ENCODE peak calls at places on chromosomes 4 and X, in five cellular contexts. One of them, this sample, is unnamed. For H4K20me1, the result is how much of the 10 kb centered on the place peaks cover.

GRCh38 chr4:38832624-38833528 is 23.7 kb downstream of the TLR6 start:
- DNase-seq in endothelial cell of umbilical vein: no peak
- DNase-seq in mammary epithelial cell: no peak
- DNase-seq in GM23248: no peak
- DNase-seq in GM23338: peak
- DNase-seq in this sample: no peak

GRCh38 chr4:45438047-45438446 is 685.8 kb downstream of the GABRG1 start:
- DNase-seq in GM23248: peak
- DNase-seq in mammary epithelial cell: peak
- DNase-seq in endothelial cell of umbilical vein: no peak
- DNase-seq in GM23338: no peak
- DNase-seq in this sample: no peak

GRCh38 chrX:10597871-10598270 is 22.5 kb downstream of the MID1 start:
- DNase-seq in GM23338: peak
- DNase-seq in mammary epithelial cell: no peak
- DNase-seq in GM23248: peak
- DNase-seq in endothelial cell of umbilical vein: peak
- DNase-seq in this sample: no peak

GRCh38 chr4:7148337-7148736 is 44.0 kb upstream of the SORCS2 start:
- DNase-seq in GM23338: no peak
- DNase-seq in endothelial cell of umbilical vein: no peak
- DNase-seq in mammary epithelial cell: no peak
- DNase-seq in GM23248: no peak
- DNase-seq in this sample: no peak

GRCh38 chr4:96093057-96093456 is 253.2 kb downstream of the PDHA2 start:
- DNase-seq in endothelial cell of umbilical vein: no peak
- DNase-seq in GM23338: no peak
- DNase-seq in GM23248: no peak
- DNase-seq in mammary epithelial cell: no peak
- DNase-seq in this sample: no peak

GRCh38 chr4:5711479-5712184 is 631 bp downstream of the EVC start:
- DNase-seq in endothelial cell of umbilical vein: peak
- DNase-seq in GM23338: peak
- DNase-seq in GM23248: peak
- DNase-seq in mammary epithelial cell: peak
- DNase-seq in this sample: no peak

GRCh38 chr4:3413675-3414420 is 27.9 kb upstream of the HGFAC start:
- DNase-seq in GM23248: no peak
- DNase-seq in endothelial cell of umbilical vein: no peak
- DNase-seq in GM23338: no peak
- DNase-seq in mammary epithelial cell: no peak
- DNase-seq in this sample: no peak

GRCh38 chr4:140256335-140256734 is 102.4 kb upstream of the MAML3 start:
- DNase-seq in mammary epithelial cell: peak
- DNase-seq in GM23338: no peak
- DNase-seq in endothelial cell of umbilical vein: peak
- DNase-seq in GM23248: peak
- DNase-seq in this sample: no peak

GRCh38 chr4:150209140-150209829 is 131.0 kb downstream of the DCLK2 start:
- DNase-seq in GM23248: peak
- DNase-seq in endothelial cell of umbilical vein: peak
- DNase-seq in mammary epithelial cell: peak
- DNase-seq in GM23338: peak
- DNase-seq in this sample: peak

GRCh38 chr4:48780867-48781219 is 764 bp upstream of the FRYL start:
- DNase-seq in endothelial cell of umbilical vein: peak
- DNase-seq in GM23248: peak
- DNase-seq in GM23338: no peak
- DNase-seq in mammary epithelial cell: no peak
- DNase-seq in this sample: peak

GRCh38 chrX:40096395-40097091 is 1.2 kb downstream of the BCOR start:
- DNase-seq in endothelial cell of umbilical vein: peak
- DNase-seq in mammary epithelial cell: peak
- DNase-seq in GM23248: peak
- DNase-seq in GM23338: no peak
- DNase-seq in this sample: peak

GRCh38 chr4:139553751-139554670 is 2.0 kb downstream of the SETD7 start:
- DNase-seq in GM23338: no peak
- DNase-seq in mammary epithelial cell: no peak
- DNase-seq in endothelial cell of umbilical vein: peak
- DNase-seq in GM23248: peak
- DNase-seq in this sample: no peak

GRCh38 chrX:20015945-20016617 is 25.2 kb upstream of the BCLAF3 start:
- DNase-seq in mammary epithelial cell: no peak
- DNase-seq in GM23248: peak
- DNase-seq in GM23338: no peak
- DNase-seq in endothelial cell of umbilical vein: no peak
- DNase-seq in this sample: no peak

GRCh38 chr4:78131403-78131802 is 74.3 kb downstream of the FRAS1 start:
- DNase-seq in mammary epithelial cell: peak
- DNase-seq in GM23248: peak
- DNase-seq in endothelial cell of umbilical vein: no peak
- DNase-seq in GM23338: no peak
- DNase-seq in this sample: no peak

GRCh38 chr4:75950416-75950815 is 9.6 kb upstream of the NAAA start:
- DNase-seq in endothelial cell of umbilical vein: no peak
- DNase-seq in GM23338: no peak
- DNase-seq in mammary epithelial cell: no peak
- DNase-seq in GM23248: no peak
- DNase-seq in this sample: no peak

GRCh38 chr4:176949022-176949421 is 156.3 kb upstream of the VEGFC start:
- DNase-seq in mammary epithelial cell: no peak
- DNase-seq in endothelial cell of umbilical vein: no peak
- DNase-seq in GM23248: no peak
- DNase-seq in GM23338: no peak
- DNase-seq in this sample: no peak

GRCh38 chrX:22349116-22349515 is 76.4 kb downstream of the CBLL2 start:
- DNase-seq in GM23338: no peak
- DNase-seq in endothelial cell of umbilical vein: no peak
- DNase-seq in mammary epithelial cell: no peak
- DNase-seq in GM23248: peak
- DNase-seq in this sample: no peak

GRCh38 chrX:150683536-150684146 is 9.6 kb upstream of the MTMR1 start:
- DNase-seq in GM23248: peak
- DNase-seq in mammary epithelial cell: peak
- DNase-seq in endothelial cell of umbilical vein: peak
- DNase-seq in GM23338: peak
- DNase-seq in this sample: peak

GRCh38 chr4:2743518-2744445 is 12.4 kb downstream of the TNIP2 start:
- DNase-seq in GM23248: no peak
- DNase-seq in endothelial cell of umbilical vein: no peak
- DNase-seq in mammary epithelial cell: no peak
- DNase-seq in GM23338: no peak
- DNase-seq in this sample: no peak

GRCh38 chrX:108270280-108270679 is 167.9 kb downstream of the COL4A6 start:
- DNase-seq in GM23248: no peak
- DNase-seq in GM23338: no peak
- DNase-seq in mammary epithelial cell: peak
- DNase-seq in endothelial cell of umbilical vein: no peak
- DNase-seq in this sample: no peak

GRCh38 chrX:110795645-110796510 is at the start of gene CHRDL1:
- DNase-seq in mammary epithelial cell: no peak
- DNase-seq in GM23338: peak
- DNase-seq in GM23248: peak
- DNase-seq in endothelial cell of umbilical vein: no peak
- DNase-seq in this sample: no peak

GRCh38 chr4:109665783-109666455 is 37.3 kb downstream of the CASP6 start:
- DNase-seq in GM23248: no peak
- DNase-seq in mammary epithelial cell: no peak
- DNase-seq in endothelial cell of umbilical vein: peak
- DNase-seq in GM23338: no peak
- DNase-seq in this sample: no peak

GRCh38 chr4:170248576-170248975 is 158.8 kb upstream of the AADAT start:
- DNase-seq in mammary epithelial cell: peak
- DNase-seq in GM23338: no peak
- DNase-seq in endothelial cell of umbilical vein: no peak
- DNase-seq in GM23248: peak
- DNase-seq in this sample: no peak

GRCh38 chr4:11635336-11635735 is 206.6 kb upstream of the HS3ST1 start:
- DNase-seq in mammary epithelial cell: peak
- DNase-seq in endothelial cell of umbilical vein: no peak
- DNase-seq in GM23248: no peak
- DNase-seq in GM23338: no peak
- DNase-seq in this sample: no peak

GRCh38 chrX:41412261-41413167 is 34.6 kb upstream of the NYX start:
- DNase-seq in endothelial cell of umbilical vein: no peak
- DNase-seq in GM23248: no peak
- DNase-seq in GM23338: peak
- DNase-seq in mammary epithelial cell: no peak
- DNase-seq in this sample: no peak

GRCh38 chr4:83964996-83965541 is 429.2 kb downstream of the GPAT3 start:
- DNase-seq in GM23338: peak
- DNase-seq in endothelial cell of umbilical vein: no peak
- DNase-seq in GM23248: peak
- DNase-seq in mammary epithelial cell: peak
- DNase-seq in this sample: no peak

GRCh38 chr4:48015678-48016077 is 803 bp downstream of the CNGA1 start:
- DNase-seq in GM23248: no peak
- DNase-seq in GM23338: no peak
- DNase-seq in mammary epithelial cell: no peak
- DNase-seq in endothelial cell of umbilical vein: no peak
- DNase-seq in this sample: no peak

GRCh38 chr4:153081693-153082092 is 122.5 kb upstream of the TRIM2 start:
- DNase-seq in GM23338: no peak
- DNase-seq in GM23248: no peak
- DNase-seq in mammary epithelial cell: no peak
- DNase-seq in endothelial cell of umbilical vein: no peak
- DNase-seq in this sample: no peak

GRCh38 chrX:3449287-3449686 is 102.8 kb upstream of the MXRA5 start:
- DNase-seq in mammary epithelial cell: no peak
- DNase-seq in GM23248: peak
- DNase-seq in endothelial cell of umbilical vein: no peak
- DNase-seq in GM23338: no peak
- DNase-seq in this sample: no peak

GRCh38 chrX:39672405-39672804 is 425.4 kb downstream of the BCOR start:
- DNase-seq in mammary epithelial cell: no peak
- DNase-seq in GM23338: no peak
- DNase-seq in GM23248: no peak
- DNase-seq in endothelial cell of umbilical vein: no peak
- DNase-seq in this sample: no peak

GRCh38 chr4:8400641-8401325 is 39.7 kb downstream of the ACOX3 start:
- DNase-seq in GM23338: no peak
- DNase-seq in endothelial cell of umbilical vein: no peak
- DNase-seq in mammary epithelial cell: no peak
- DNase-seq in GM23248: peak
- DNase-seq in this sample: no peak

GRCh38 chrX:78105944-78106650 is 2.0 kb downstream of the PGK1 start:
- DNase-seq in GM23248: peak
- DNase-seq in mammary epithelial cell: no peak
- DNase-seq in endothelial cell of umbilical vein: peak
- DNase-seq in GM23338: no peak
- DNase-seq in this sample: peak
- H4K20me1 ChIP-seq in GM23248: under half
- H4K20me1 ChIP-seq in mammary epithelial cell: under half
- H4K20me1 ChIP-seq in endothelial cell of umbilical vein: under half
- H4K20me1 ChIP-seq in GM23338: under half
- H4K20me1 ChIP-seq in this sample: half or more

GRCh38 chrX:9471571-9471985 is 6.7 kb downstream of the TBL1X start:
- DNase-seq in endothelial cell of umbilical vein: no peak
- DNase-seq in mammary epithelial cell: no peak
- DNase-seq in GM23248: no peak
- DNase-seq in GM23338: no peak
- DNase-seq in this sample: no peak

GRCh38 chrX:9482408-9482807 is 17.6 kb downstream of the TBL1X start:
- DNase-seq in GM23338: no peak
- DNase-seq in GM23248: no peak
- DNase-seq in mammary epithelial cell: no peak
- DNase-seq in endothelial cell of umbilical vein: peak
- DNase-seq in this sample: no peak

GRCh38 chrX:9473708-9474107 is 8.8 kb downstream of the TBL1X start:
- DNase-seq in GM23338: no peak
- DNase-seq in GM23248: no peak
- DNase-seq in mammary epithelial cell: no peak
- DNase-seq in endothelial cell of umbilical vein: no peak
- DNase-seq in this sample: no peak

GRCh38 chrX:9475984-9476383 is 11.1 kb downstream of the TBL1X start:
- DNase-seq in mammary epithelial cell: no peak
- DNase-seq in GM23248: no peak
- DNase-seq in endothelial cell of umbilical vein: no peak
- DNase-seq in GM23338: no peak
- DNase-seq in this sample: no peak

GRCh38 chrX:9476810-9477575 is 12.1 kb downstream of the TBL1X start:
- DNase-seq in GM23248: no peak
- DNase-seq in GM23338: no peak
- DNase-seq in mammary epithelial cell: no peak
- DNase-seq in endothelial cell of umbilical vein: no peak
- DNase-seq in this sample: no peak
- H4K20me1 ChIP-seq in GM23248: under half
- H4K20me1 ChIP-seq in GM23338: under half
- H4K20me1 ChIP-seq in mammary epithelial cell: under half
- H4K20me1 ChIP-seq in endothelial cell of umbilical vein: under half
- H4K20me1 ChIP-seq in this sample: under half

DNA sequence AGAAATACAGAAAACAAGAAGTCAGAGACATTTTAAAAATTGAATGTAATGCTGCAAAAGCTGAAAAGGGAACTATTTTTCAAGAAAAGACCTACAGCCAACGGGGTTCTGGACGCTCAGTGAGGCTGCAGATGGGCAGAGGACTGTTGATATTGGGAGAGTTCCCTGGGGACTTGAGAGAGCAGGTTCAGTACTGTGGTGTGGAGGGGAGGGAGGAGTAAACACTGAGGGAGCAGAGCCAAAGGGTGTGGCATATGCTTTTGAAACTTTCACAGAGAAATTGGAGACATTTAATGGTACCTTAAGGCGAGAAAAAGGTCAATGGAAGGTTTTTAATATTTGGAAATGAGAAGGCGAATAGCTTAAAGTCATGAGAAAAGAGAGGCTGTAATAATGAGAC is 62.2 kb upstream of the GPM6A start:
- DNase-seq in GM23338: no peak
- DNase-seq in GM23248: no peak
- DNase-seq in mammary epithelial cell: no peak
- DNase-seq in endothelial cell of umbilical vein: no peak
- DNase-seq in this sample: no peak
- H4K20me1 ChIP-seq in GM23338: under half
- H4K20me1 ChIP-seq in GM23248: under half
- H4K20me1 ChIP-seq in mammary epithelial cell: under half
- H4K20me1 ChIP-seq in endothelial cell of umbilical vein: under half
- H4K20me1 ChIP-seq in this sample: under half

GRCh38 chr4:123466080-123466785 is 69.6 kb downstream of the SPRY1 start:
- DNase-seq in GM23338: no peak
- DNase-seq in endothelial cell of umbilical vein: no peak
- DNase-seq in mammary epithelial cell: no peak
- DNase-seq in GM23248: no peak
- DNase-seq in this sample: no peak

GRCh38 chr4:123469245-123469644 is 72.7 kb downstream of the SPRY1 start:
- DNase-seq in GM23338: no peak
- DNase-seq in mammary epithelial cell: no peak
- DNase-seq in endothelial cell of umbilical vein: no peak
- DNase-seq in GM23248: no peak
- DNase-seq in this sample: no peak

GRCh38 chr4:123469696-123470095 is 73.1 kb downstream of the SPRY1 start:
- DNase-seq in endothelial cell of umbilical vein: no peak
- DNase-seq in mammary epithelial cell: no peak
- DNase-seq in GM23338: no peak
- DNase-seq in GM23248: no peak
- DNase-seq in this sample: no peak

GRCh38 chr4:123471655-123472054 is 75.1 kb downstream of the SPRY1 start:
- DNase-seq in GM23338: no peak
- DNase-seq in GM23248: no peak
- DNase-seq in endothelial cell of umbilical vein: no peak
- DNase-seq in mammary epithelial cell: no peak
- DNase-seq in this sample: no peak

GRCh38 chr4:123468479-123469031 is 72.0 kb downstream of the SPRY1 start:
- DNase-seq in GM23338: no peak
- DNase-seq in mammary epithelial cell: no peak
- DNase-seq in GM23248: no peak
- DNase-seq in endothelial cell of umbilical vein: no peak
- DNase-seq in this sample: no peak
- H4K20me1 ChIP-seq in GM23338: under half
- H4K20me1 ChIP-seq in mammary epithelial cell: under half
- H4K20me1 ChIP-seq in GM23248: under half
- H4K20me1 ChIP-seq in endothelial cell of umbilical vein: under half
- H4K20me1 ChIP-seq in this sample: under half

This sample was measured in DND-41.